ENCODE peak calls at places on chromosomes 2 and 18, in four cellular contexts. K, D, V and T are unnamed samples.

GRCh38 chr2:11365096-11365856 is 20.8 kb upstream of the ROCK2 start:
- DNase-seq in K (no peak), D (no peak), V (no peak), T (no peak)

GRCh38 chr2:167966937-167967913 is 280.2 kb downstream of the STK39 start:
- DNase-seq in K (no peak), D (no peak), V (no peak), T (no peak)

GRCh38 chr18:57759650-57760049 is 43.5 kb downstream of the ATP8B1 start:
- DNase-seq in K (peak; percentile 42), D (no peak), V (no peak), T (no peak)

GRCh38 chr2:17851731-17852585 is 26.5 kb upstream of the KCNS3 start:
- DNase-seq in K (peak; percentile 59), D (peak; percentile 24), V (no peak), T (no peak)

GRCh38 chr18:69759046-69759445 is 188.6 kb downstream of the CD226 start:
- DNase-seq in K (peak; percentile 39), D (no peak), V (no peak), T (no peak)

GRCh38 chr2:212863185-212863588 is 288.2 kb downstream of the IKZF2 start:
- DNase-seq in K (peak; percentile 11), D (no peak), V (no peak), T (no peak)

GRCh38 chr18:49094979-49095632 is 144.3 kb upstream of the SMAD7 start:
- DNase-seq in K (peak; percentile 88), D (no peak), V (no peak), T (no peak)

GRCh38 chr2:161780881-161781280 is 156.7 kb downstream of the SLC4A10 start:
- DNase-seq in K (no peak), D (no peak), V (no peak), T (no peak)

GRCh38 chr2:23387221-23387550 is 2.2 kb downstream of the KLHL29 start:
- DNase-seq in K (no peak), D (no peak), V (no peak), T (no peak)

GRCh38 chr18:49651033-49651432 is 89.2 kb downstream of the LIPG start:
- DNase-seq in K (no peak), D (no peak), V (no peak), T (no peak)

GRCh38 chr2:14567561-14567960 is 65.0 kb upstream of the LRATD1 start:
- DNase-seq in K (peak; percentile 30), D (no peak), V (no peak), T (no peak)

GRCh38 chr2:45131587-45131986 is 122.3 kb upstream of the SIX2 start:
- DNase-seq in K (peak; percentile 93), D (no peak), V (no peak), T (no peak)

GRCh38 chr18:7878265-7879173 is 311.4 kb downstream of the PTPRM start:
- DNase-seq in K (no peak), D (no peak), V (no peak), T (no peak)

GRCh38 chr2:239441724-239442123 is 40.9 kb upstream of the HDAC4 start:
- DNase-seq in K (no peak), D (no peak), V (no peak), T (no peak)

GRCh38 chr2:25309402-25309801 is 32.3 kb downstream of the DNMT3A start:
- DNase-seq in K (peak; percentile 35), D (peak; percentile 45), V (peak; percentile 75), T (peak; percentile 38)

GRCh38 chr2:240254337-240255164 is 114.1 kb upstream of the OTOS start:
- DNase-seq in K (no peak), D (no peak), V (no peak), T (no peak)

GRCh38 chr18:21703241-21703820 is 1.2 kb downstream of the ABHD3 start:
- DNase-seq in K (peak; percentile 1), D (no peak), V (peak; percentile 45), T (peak; percentile 20)

GRCh38 chr18:34350778-34351177 is 126.1 kb upstream of the NOL4 start:
- DNase-seq in K (no peak), D (no peak), V (no peak), T (no peak)

GRCh38 chr2:30030361-30030760 is 109.0 kb upstream of the ALK start:
- DNase-seq in K (no peak), D (no peak), V (no peak), T (no peak)

GRCh38 chr2:8677646-8678592 is 3.9 kb upstream of the ID2 start:
- DNase-seq in K (peak; percentile 87), D (peak; percentile 53), V (peak; percentile 56), T (no peak)

GRCh38 chr2:30236591-30237245 is 5.4 kb downstream of the LBH start:
- DNase-seq in K (no peak), D (no peak), V (no peak), T (no peak)

GRCh38 chr2:24015562-24016375 is 5.9 kb downstream of the MFSD2B start:
- DNase-seq in K (peak; percentile 72), D (no peak), V (no peak), T (no peak)

GRCh38 chr2:56118474-56118873 is 65.3 kb upstream of the CCDC85A start:
- DNase-seq in K (no peak), D (no peak), V (no peak), T (no peak)

GRCh38 chr18:57051019-57051418 is 95.9 kb upstream of the BOD1L2 start:
- DNase-seq in K (no peak), D (no peak), V (no peak), T (no peak)

GRCh38 chr2:1855150-1855549 is 110.8 kb upstream of the PXDN start:
- DNase-seq in K (peak; percentile 31), D (no peak), V (no peak), T (no peak)

GRCh38 chr2:236947896-236948295 is 137.8 kb upstream of the COPS8 start:
- DNase-seq in K (no peak), D (no peak), V (no peak), T (no peak)

GRCh38 chr2:239264838-239265651 is 135.8 kb downstream of the HDAC4 start:
- DNase-seq in K (peak; percentile 79), D (no peak), V (peak; percentile 79), T (peak; percentile 93)

GRCh38 chr2:37026050-37026449 is 58.1 kb downstream of the HEATR5B start:
- DNase-seq in K (no peak), D (no peak), V (no peak), T (peak; percentile 26)

GRCh38 chr18:49335677-49336076 is 124.8 kb downstream of the DYM start:
- DNase-seq in K (no peak), D (no peak), V (no peak), T (peak; percentile 28)

GRCh38 chr2:158482594-158482993 is 25.8 kb downstream of the PKP4 start:
- DNase-seq in K (peak; percentile 62), D (no peak), V (no peak), T (no peak)

GRCh38 chr2:158486150-158486969 is 29.6 kb downstream of the PKP4 start:
- DNase-seq in K (no peak), D (no peak), V (no peak), T (no peak)

GRCh38 chr2:158486970-158487325 is 30.2 kb downstream of the PKP4 start:
- DNase-seq in K (peak; percentile 68), D (no peak), V (no peak), T (no peak)

GRCh38 chr2:158487419-158487818 is 30.7 kb downstream of the PKP4 start:
- DNase-seq in K (peak; percentile 76), D (no peak), V (no peak), T (no peak)

GRCh38 chr2:158484892-158485556 is 28.3 kb downstream of the PKP4 start:
- DNase-seq in K (no peak), D (no peak), V (no peak), T (no peak)
- H3K4me1 ChIP-seq in K (peaks cover 13% of the 10 kb centered on the region), D (peaks cover 55% of the 10 kb centered on the region), V (no peaks in the 10 kb centered on the region), T (peaks cover 2% of the 10 kb centered on the region)

DNA sequence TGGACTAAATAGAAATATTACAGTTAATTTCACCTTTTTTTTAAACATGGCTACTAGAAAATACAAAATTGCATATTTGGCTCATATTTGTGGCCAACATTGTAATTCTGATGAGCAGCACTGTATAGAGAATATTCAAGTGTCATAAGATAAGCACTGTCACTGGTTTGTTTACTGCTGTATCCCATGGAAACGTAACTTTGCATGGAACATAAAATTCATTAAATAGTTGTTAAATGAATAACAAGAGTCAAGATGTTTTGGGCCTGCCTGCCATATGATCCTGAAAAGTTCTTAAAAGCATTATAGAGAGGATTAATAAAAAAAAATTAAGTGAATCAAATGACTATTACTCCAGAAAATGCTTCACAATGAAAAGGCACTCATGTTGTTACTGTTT is 763.7 kb upstream of the CRIM1 start:
- DNase-seq in K (peak; percentile 2), D (no peak), V (no peak), T (no peak)
- H3K9me3 ChIP-seq in K (no peaks in the 10 kb centered on the region), D (peaks cover 19% of the 10 kb centered on the region), V (no peaks in the 10 kb centered on the region), T (no peaks in the 10 kb centered on the region)

GRCh38 chr2:191150451-191151314 is at the start of gene STAT4:
- DNase-seq in K (peak; percentile 69), D (no peak), V (peak; percentile 90), T (peak; percentile 85)

GRCh38 chr2:191152841-191153240 is 2.0 kb upstream of the STAT4 start:
- DNase-seq in K (peak; percentile 92), D (no peak), V (peak; percentile 28), T (peak; percentile 46)

GRCh38 chr2:191148766-191149165 is 2.0 kb downstream of the STAT4 start:
- DNase-seq in K (no peak), D (no peak), V (no peak), T (peak; percentile 37)

GRCh38 chr2:191151315-191151698 is 513 bp upstream of the STAT4 start:
- DNase-seq in K (no peak), D (no peak), V (no peak), T (no peak)

GRCh38 chr2:191150121-191150450 is 708 bp downstream of the STAT4 start:
- DNase-seq in K (no peak), D (no peak), V (no peak), T (no peak)
- H3K4me1 ChIP-seq in K (no peaks in the 10 kb centered on the region), D (peaks cover 24% of the 10 kb centered on the region), V (peaks cover 45% of the 10 kb centered on the region), T (peaks cover 22% of the 10 kb centered on the region)

GRCh38 chr18:78770149-78771139 is 209.2 kb upstream of the SALL3 start:
- DNase-seq in K (no peak), D (no peak), V (no peak), T (no peak)

GRCh38 chr18:78769502-78770113 is 210.0 kb upstream of the SALL3 start:
- DNase-seq in K (no peak), D (no peak), V (no peak), T (no peak)

GRCh38 chr18:78768221-78768620 is 211.4 kb upstream of the SALL3 start:
- DNase-seq in K (no peak), D (no peak), V (no peak), T (no peak)

GRCh38 chr18:78767648-78768071 is 212.0 kb upstream of the SALL3 start:
- DNase-seq in K (no peak), D (no peak), V (no peak), T (no peak)

DNA sequence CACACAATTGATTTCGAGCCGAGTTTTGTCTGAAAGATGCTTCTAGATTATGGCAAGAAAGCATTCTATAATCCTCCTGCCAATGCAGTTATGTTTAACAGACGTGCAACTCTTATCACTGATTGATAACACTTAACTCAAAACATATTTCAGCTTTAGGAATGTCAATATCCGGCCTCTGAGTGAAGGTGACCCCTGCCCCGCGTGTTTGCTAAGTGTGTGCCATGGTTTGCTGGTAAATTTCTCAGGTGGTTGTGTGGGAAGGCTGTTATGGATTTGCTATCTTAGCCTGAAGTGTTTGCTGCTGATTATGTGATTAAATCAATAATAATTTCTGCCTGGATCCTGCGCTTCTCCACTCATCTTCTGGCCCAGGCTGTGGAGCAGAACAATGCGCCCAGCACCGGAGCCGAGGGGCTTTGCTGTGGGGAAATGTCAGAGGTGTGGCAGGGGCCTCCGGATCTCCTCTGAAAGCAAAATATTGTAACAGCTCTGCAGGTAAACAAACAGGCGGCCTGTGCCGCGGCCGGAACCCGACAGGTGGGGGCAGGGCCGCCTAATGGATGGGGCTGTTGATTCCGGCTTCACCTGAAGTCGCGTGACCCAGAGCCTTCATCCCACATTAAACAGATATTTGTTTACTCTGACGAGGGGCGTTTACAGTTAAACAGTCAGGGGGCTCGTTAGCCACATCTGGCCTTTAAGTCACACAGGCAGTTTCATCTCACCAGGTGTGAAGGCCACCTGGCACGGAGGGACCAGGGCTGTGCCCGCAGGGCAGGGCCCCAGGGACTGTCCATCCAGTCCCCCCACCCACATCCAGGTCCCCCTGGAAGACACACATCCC is 210.7 kb upstream of the SALL3 start:
- DNase-seq in K (no peak), D (no peak), V (no peak), T (no peak)
- H3K9me3 ChIP-seq in K (no peaks in the 10 kb centered on the region), D (no peaks in the 10 kb centered on the region), V (no peaks in the 10 kb centered on the region), T (no peaks in the 10 kb centered on the region)